ENCODE peak calls at places on chromosomes 2 and 18, in four cellular contexts. One of them, this sample, is unnamed.

GRCh38 chr2:197233473-197233872 is 77.1 kb downstream of the ANKRD44 start:
- DNase-seq in fibroblast of the aortic adventitia: no peak
- DNase-seq in fibroblast of lung: no peak
- DNase-seq in gastrocnemius medialis: no peak
- DNase-seq in this sample: no peak

GRCh38 chr2:54468643-54469042 is 12.5 kb downstream of the SPTBN1 start:
- DNase-seq in fibroblast of lung: no peak
- DNase-seq in fibroblast of the aortic adventitia: peak
- DNase-seq in gastrocnemius medialis: no peak
- DNase-seq in this sample: no peak

GRCh38 chr2:241703128-241703604 is 1.3 kb downstream of the ING5 start:
- DNase-seq in gastrocnemius medialis: no peak
- DNase-seq in fibroblast of the aortic adventitia: peak
- DNase-seq in fibroblast of lung: peak
- DNase-seq in this sample: no peak

GRCh38 chr2:240405654-240406313 is 29.7 kb upstream of the GPC1 start:
- DNase-seq in fibroblast of lung: no peak
- DNase-seq in gastrocnemius medialis: no peak
- DNase-seq in fibroblast of the aortic adventitia: no peak
- DNase-seq in this sample: no peak

GRCh38 chr18:75727479-75727878 is 300.0 kb upstream of the SMIM21 start:
- DNase-seq in fibroblast of lung: peak
- DNase-seq in fibroblast of the aortic adventitia: peak
- DNase-seq in gastrocnemius medialis: no peak
- DNase-seq in this sample: no peak

GRCh38 chr2:27765621-27766286 is 5.8 kb upstream of the MRPL33 start:
- DNase-seq in fibroblast of lung: peak
- DNase-seq in gastrocnemius medialis: peak
- DNase-seq in fibroblast of the aortic adventitia: no peak
- DNase-seq in this sample: peak

GRCh38 chr2:48081317-48081628 is 175.0 kb upstream of the FBXO11 start:
- DNase-seq in fibroblast of the aortic adventitia: no peak
- DNase-seq in gastrocnemius medialis: no peak
- DNase-seq in fibroblast of lung: no peak
- DNase-seq in this sample: no peak

GRCh38 chr2:222912117-222912516 is 51.3 kb downstream of the ACSL3 start:
- DNase-seq in fibroblast of the aortic adventitia: peak
- DNase-seq in gastrocnemius medialis: no peak
- DNase-seq in fibroblast of lung: no peak
- DNase-seq in this sample: no peak

GRCh38 chr2:100365434-100365833 is 43.1 kb upstream of the LONRF2 start:
- DNase-seq in fibroblast of the aortic adventitia: peak
- DNase-seq in fibroblast of lung: peak
- DNase-seq in gastrocnemius medialis: peak
- DNase-seq in this sample: no peak

GRCh38 chr2:165594935-165595255 is 125.4 kb downstream of the CSRNP3 start:
- DNase-seq in fibroblast of the aortic adventitia: no peak
- DNase-seq in fibroblast of lung: no peak
- DNase-seq in gastrocnemius medialis: no peak
- DNase-seq in this sample: no peak

GRCh38 chr2:179273461-179273962 is 8.9 kb upstream of the SESTD1 start:
- DNase-seq in fibroblast of lung: no peak
- DNase-seq in gastrocnemius medialis: no peak
- DNase-seq in fibroblast of the aortic adventitia: peak
- DNase-seq in this sample: no peak

GRCh38 chr2:136238214-136238551 is 120.2 kb upstream of the CXCR4 start:
- DNase-seq in gastrocnemius medialis: no peak
- DNase-seq in fibroblast of the aortic adventitia: peak
- DNase-seq in fibroblast of lung: peak
- DNase-seq in this sample: no peak

GRCh38 chr2:160576054-160576499 is 82.5 kb upstream of the RBMS1 start:
- DNase-seq in gastrocnemius medialis: no peak
- DNase-seq in fibroblast of lung: no peak
- DNase-seq in fibroblast of the aortic adventitia: peak
- DNase-seq in this sample: no peak

GRCh38 chr2:21438949-21439348 is 315.2 kb downstream of the TDRD15 start:
- DNase-seq in fibroblast of lung: peak
- DNase-seq in fibroblast of the aortic adventitia: no peak
- DNase-seq in gastrocnemius medialis: no peak
- DNase-seq in this sample: no peak

GRCh38 chr2:234494361-234495075 is 2.4 kb downstream of the ARL4C start:
- DNase-seq in fibroblast of lung: peak
- DNase-seq in gastrocnemius medialis: no peak
- DNase-seq in fibroblast of the aortic adventitia: peak
- DNase-seq in this sample: no peak

GRCh38 chr2:135546432-135546831 is 15.1 kb downstream of the R3HDM1 start:
- DNase-seq in gastrocnemius medialis: no peak
- DNase-seq in fibroblast of the aortic adventitia: no peak
- DNase-seq in fibroblast of lung: no peak
- DNase-seq in this sample: no peak

GRCh38 chr2:219569041-219569440 is 2.3 kb downstream of the OBSL1 start:
- DNase-seq in gastrocnemius medialis: no peak
- DNase-seq in fibroblast of lung: no peak
- DNase-seq in fibroblast of the aortic adventitia: no peak
- DNase-seq in this sample: no peak

GRCh38 chr2:131036269-131036668 is 57.0 kb downstream of the FAM168B start:
- DNase-seq in gastrocnemius medialis: no peak
- DNase-seq in fibroblast of the aortic adventitia: no peak
- DNase-seq in fibroblast of lung: no peak
- DNase-seq in this sample: no peak

GRCh38 chr2:240398711-240399267 is 36.7 kb upstream of the GPC1 start:
- DNase-seq in fibroblast of lung: no peak
- DNase-seq in gastrocnemius medialis: no peak
- DNase-seq in fibroblast of the aortic adventitia: no peak
- DNase-seq in this sample: peak

GRCh38 chr2:143229952-143230351 is 100.7 kb downstream of the ARHGAP15 start:
- DNase-seq in fibroblast of the aortic adventitia: no peak
- DNase-seq in fibroblast of lung: no peak
- DNase-seq in gastrocnemius medialis: no peak
- DNase-seq in this sample: no peak
- H3K4me3 ChIP-seq in fibroblast of the aortic adventitia: no peak
- H3K4me3 ChIP-seq in fibroblast of lung: no peak
- H3K4me3 ChIP-seq in gastrocnemius medialis: no peak
- H3K4me3 ChIP-seq in this sample: no peak

GRCh38 chr2:263022-263738 is 652 bp downstream of the SH3YL1 start:
- DNase-seq in fibroblast of the aortic adventitia: no peak
- DNase-seq in gastrocnemius medialis: no peak
- DNase-seq in fibroblast of lung: no peak
- DNase-seq in this sample: no peak
- H3K4me3 ChIP-seq in fibroblast of the aortic adventitia: peak
- H3K4me3 ChIP-seq in gastrocnemius medialis: peak
- H3K4me3 ChIP-seq in fibroblast of lung: peak
- H3K4me3 ChIP-seq in this sample: peak

DNA sequence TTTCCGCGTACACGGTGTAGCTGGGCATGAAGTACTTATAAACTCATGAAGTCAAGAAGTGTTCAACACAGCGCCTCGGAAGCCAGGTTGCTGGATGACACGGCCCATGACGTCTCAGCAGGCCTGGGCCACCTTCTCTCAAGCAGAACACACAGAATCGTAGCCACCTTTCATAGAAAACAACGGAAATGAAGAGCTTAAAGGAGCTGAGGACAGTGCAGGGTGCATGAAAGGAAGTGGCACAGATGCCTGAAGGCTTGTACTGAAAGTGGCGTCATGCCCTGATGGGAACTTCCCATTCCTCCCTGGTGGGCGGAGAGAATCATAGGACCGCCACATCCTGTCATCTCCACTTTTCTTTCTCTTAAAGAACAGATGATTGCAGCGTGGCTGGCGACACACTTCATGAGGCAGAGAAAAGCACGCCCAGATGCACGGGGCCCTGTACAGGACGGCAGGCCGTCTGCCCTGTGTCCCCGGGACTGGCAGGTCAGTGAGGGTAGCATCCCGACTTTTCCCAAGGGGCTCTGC is 31.1 kb downstream of the HDAC4 start:
- DNase-seq in fibroblast of the aortic adventitia: no peak
- DNase-seq in fibroblast of lung: no peak
- DNase-seq in gastrocnemius medialis: no peak
- DNase-seq in this sample: peak
- H3K4me3 ChIP-seq in fibroblast of the aortic adventitia: no peak
- H3K4me3 ChIP-seq in fibroblast of lung: no peak
- H3K4me3 ChIP-seq in gastrocnemius medialis: no peak
- H3K4me3 ChIP-seq in this sample: no peak

DNA sequence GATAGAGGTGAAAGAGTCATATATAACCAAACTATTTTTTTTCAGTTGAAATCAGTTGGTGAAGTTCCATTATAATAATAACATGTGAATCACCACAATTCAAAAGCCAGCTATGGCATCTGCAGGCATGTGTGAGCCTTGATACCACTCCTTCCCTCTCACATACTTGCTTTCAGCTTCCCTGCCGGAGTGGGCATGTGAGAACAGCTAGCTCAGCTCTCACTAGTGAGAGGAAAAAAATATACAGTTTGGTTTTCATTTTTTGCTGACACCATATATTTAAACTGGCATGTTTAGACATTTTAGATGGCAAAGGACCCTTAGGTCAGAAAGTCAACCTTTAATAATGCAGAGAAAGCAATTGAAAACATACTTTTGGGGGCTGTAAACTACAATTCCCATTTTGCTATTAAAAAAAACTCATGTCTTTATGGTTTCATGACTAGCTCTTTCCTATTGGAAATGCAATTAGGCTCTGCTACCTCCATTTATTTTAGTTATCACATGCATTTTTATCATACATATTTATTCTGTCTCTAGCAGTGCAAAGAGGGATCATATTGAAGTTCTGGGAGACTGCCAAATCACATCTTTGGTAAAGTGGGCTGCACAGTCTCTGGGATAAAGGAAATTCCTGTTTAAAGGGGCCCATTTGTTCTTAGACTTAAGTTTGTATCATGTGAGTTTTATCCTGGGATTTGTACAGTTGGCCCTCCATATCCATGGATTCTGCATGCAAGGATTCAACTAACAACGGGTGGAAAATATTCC is 33.2 kb upstream of the SLC40A1 start:
- DNase-seq in gastrocnemius medialis: peak
- DNase-seq in fibroblast of the aortic adventitia: peak
- DNase-seq in fibroblast of lung: peak
- DNase-seq in this sample: no peak
- H3K4me3 ChIP-seq in gastrocnemius medialis: peak
- H3K4me3 ChIP-seq in fibroblast of the aortic adventitia: no peak
- H3K4me3 ChIP-seq in fibroblast of lung: peak
- H3K4me3 ChIP-seq in this sample: peak

GRCh38 chr2:68365087-68365486 is at the start of gene PLEK:
- DNase-seq in gastrocnemius medialis: peak
- DNase-seq in fibroblast of lung: no peak
- DNase-seq in fibroblast of the aortic adventitia: no peak
- DNase-seq in this sample: peak

GRCh38 chr2:68368657-68369339 is 3.7 kb downstream of the PLEK start:
- DNase-seq in fibroblast of lung: peak
- DNase-seq in fibroblast of the aortic adventitia: peak
- DNase-seq in gastrocnemius medialis: no peak
- DNase-seq in this sample: no peak

GRCh38 chr2:68366083-68366560 is 1.0 kb downstream of the PLEK start:
- DNase-seq in fibroblast of the aortic adventitia: no peak
- DNase-seq in fibroblast of lung: no peak
- DNase-seq in gastrocnemius medialis: no peak
- DNase-seq in this sample: no peak

GRCh38 chr2:68369340-68369734 is 4.3 kb downstream of the PLEK start:
- DNase-seq in gastrocnemius medialis: no peak
- DNase-seq in fibroblast of lung: no peak
- DNase-seq in fibroblast of the aortic adventitia: no peak
- DNase-seq in this sample: no peak

GRCh38 chr2:68367918-68368656 is 3.0 kb downstream of the PLEK start:
- DNase-seq in gastrocnemius medialis: no peak
- DNase-seq in fibroblast of lung: peak
- DNase-seq in fibroblast of the aortic adventitia: peak
- DNase-seq in this sample: no peak
- H3K4me3 ChIP-seq in gastrocnemius medialis: no peak
- H3K4me3 ChIP-seq in fibroblast of lung: no peak
- H3K4me3 ChIP-seq in fibroblast of the aortic adventitia: no peak
- H3K4me3 ChIP-seq in this sample: peak

GRCh38 chr2:174590346-174590745 is 7.3 kb downstream of the WIPF1 start:
- DNase-seq in fibroblast of the aortic adventitia: no peak
- DNase-seq in gastrocnemius medialis: no peak
- DNase-seq in fibroblast of lung: no peak
- DNase-seq in this sample: no peak
- H3K4me3 ChIP-seq in fibroblast of the aortic adventitia: no peak
- H3K4me3 ChIP-seq in gastrocnemius medialis: no peak
- H3K4me3 ChIP-seq in fibroblast of lung: no peak
- H3K4me3 ChIP-seq in this sample: no peak

GRCh38 chr2:9799011-9799596 is 44.2 kb upstream of the TAF1B start:
- DNase-seq in fibroblast of lung: no peak
- DNase-seq in gastrocnemius medialis: no peak
- DNase-seq in fibroblast of the aortic adventitia: no peak
- DNase-seq in this sample: no peak

GRCh38 chr2:9800639-9800974 is 42.7 kb upstream of the TAF1B start:
- DNase-seq in fibroblast of lung: no peak
- DNase-seq in gastrocnemius medialis: no peak
- DNase-seq in fibroblast of the aortic adventitia: no peak
- DNase-seq in this sample: no peak

GRCh38 chr2:9800975-9801723 is 42.1 kb upstream of the TAF1B start:
- DNase-seq in fibroblast of lung: peak
- DNase-seq in fibroblast of the aortic adventitia: peak
- DNase-seq in gastrocnemius medialis: peak
- DNase-seq in this sample: peak

GRCh38 chr2:9797681-9798556 is 45.4 kb upstream of the TAF1B start:
- DNase-seq in fibroblast of lung: no peak
- DNase-seq in fibroblast of the aortic adventitia: no peak
- DNase-seq in gastrocnemius medialis: no peak
- DNase-seq in this sample: no peak

GRCh38 chr2:9799729-9800632 is 43.3 kb upstream of the TAF1B start:
- DNase-seq in gastrocnemius medialis: peak
- DNase-seq in fibroblast of the aortic adventitia: peak
- DNase-seq in fibroblast of lung: peak
- DNase-seq in this sample: peak
- H3K4me3 ChIP-seq in gastrocnemius medialis: no peak
- H3K4me3 ChIP-seq in fibroblast of the aortic adventitia: no peak
- H3K4me3 ChIP-seq in fibroblast of lung: no peak
- H3K4me3 ChIP-seq in this sample: peak